ENCODE peak calls at places on chromosomes 11 and 22, in five cellular contexts. G, O, T, M and D are unnamed samples.

GRCh38 chr22:32444068-32444467 is 20.2 kb downstream of the BPIFC start:
- DNase-seq in G (no peak), O (peak), M (peak), T (peak), D (no peak)

GRCh38 chr22:41499624-41500280 is 30.8 kb downstream of the ACO2 start:
- DNase-seq in M (no peak), O (no peak), T (no peak), G (no peak), D (no peak)

GRCh38 chr22:37075822-37076433 is 24.4 kb downstream of the KCTD17 start:
- DNase-seq in T (no peak), G (no peak), M (no peak), O (no peak), D (no peak)

GRCh38 chr11:125085301-125086081 is 22.4 kb downstream of the SLC37A2 start:
- DNase-seq in M (no peak), O (no peak), T (no peak), G (no peak), D (no peak)

GRCh38 chr11:46889689-46890475 is 28.5 kb downstream of the LRP4 start:
- DNase-seq in G (peak), M (no peak), O (peak), T (peak), D (peak)

GRCh38 chr11:6646040-6646439 is 9.6 kb downstream of the DCHS1 start:
- DNase-seq in G (peak), M (no peak), T (no peak), O (no peak), D (peak)

GRCh38 chr11:119316017-119316728 is 757 bp downstream of the MCAM start:
- DNase-seq in M (peak), G (peak), T (no peak), O (no peak), D (no peak)

GRCh38 chr11:42524534-42525227 is 787.1 kb upstream of the API5 start:
- DNase-seq in M (peak), T (peak), G (no peak), O (peak), D (peak)

GRCh38 chr22:46262449-46263207 is 515 bp downstream of the PKDREJ start:
- DNase-seq in T (peak), G (peak), O (peak), M (peak), D (peak)

GRCh38 chr11:86861810-86862209 is 61.5 kb downstream of the PRSS23 start:
- DNase-seq in O (no peak), T (no peak), M (no peak), G (peak), D (no peak)
- TF ChIP-seq CTCF in O (no peak), T (no peak), M (no peak), G (peak), D (no peak)

GRCh38 chr22:30605449-30606110 is 1.4 kb upstream of the TCN2 start:
- DNase-seq in M (peak), T (peak), O (peak), G (peak), D (peak)

GRCh38 chr22:30604723-30605122 is 2.3 kb upstream of the TCN2 start:
- DNase-seq in T (no peak), M (no peak), G (no peak), O (no peak), D (no peak)

GRCh38 chr22:30607300-30607930 is 441 bp downstream of the TCN2 start:
- DNase-seq in M (no peak), O (no peak), G (no peak), T (no peak), D (no peak)

GRCh38 chr22:30607939-30608338 is 965 bp downstream of the TCN2 start:
- DNase-seq in T (no peak), M (no peak), O (no peak), G (peak), D (no peak)

GRCh38 chr22:30606455-30607299 is at the start of gene TCN2:
- DNase-seq in O (peak), M (peak), T (peak), G (peak), D (peak)
- TF ChIP-seq CTCF in O (no peak), M (peak), T (no peak), G (no peak), D (no peak)

GRCh38 chr11:121334973-121335711 is 42.6 kb downstream of the SC5D start:
- DNase-seq in G (no peak), O (no peak), T (no peak), M (no peak), D (peak)
- TF ChIP-seq CTCF in G (no peak), O (no peak), T (no peak), M (peak), D (peak)

GRCh38 chr22:20186183-20186870 is 35.5 kb upstream of the CCDC188 start:
- DNase-seq in T (no peak), O (peak), G (no peak), M (no peak), D (no peak)
- TF ChIP-seq CTCF in T (no peak), O (no peak), G (no peak), M (no peak), D (no peak)

GRCh38 chr11:97269527-97269926 is 879.7 kb downstream of the JRKL start:
- DNase-seq in O (no peak), G (no peak), T (no peak), M (no peak), D (no peak)
- TF ChIP-seq CTCF in O (peak), G (no peak), T (no peak), M (no peak), D (no peak)

DNA sequence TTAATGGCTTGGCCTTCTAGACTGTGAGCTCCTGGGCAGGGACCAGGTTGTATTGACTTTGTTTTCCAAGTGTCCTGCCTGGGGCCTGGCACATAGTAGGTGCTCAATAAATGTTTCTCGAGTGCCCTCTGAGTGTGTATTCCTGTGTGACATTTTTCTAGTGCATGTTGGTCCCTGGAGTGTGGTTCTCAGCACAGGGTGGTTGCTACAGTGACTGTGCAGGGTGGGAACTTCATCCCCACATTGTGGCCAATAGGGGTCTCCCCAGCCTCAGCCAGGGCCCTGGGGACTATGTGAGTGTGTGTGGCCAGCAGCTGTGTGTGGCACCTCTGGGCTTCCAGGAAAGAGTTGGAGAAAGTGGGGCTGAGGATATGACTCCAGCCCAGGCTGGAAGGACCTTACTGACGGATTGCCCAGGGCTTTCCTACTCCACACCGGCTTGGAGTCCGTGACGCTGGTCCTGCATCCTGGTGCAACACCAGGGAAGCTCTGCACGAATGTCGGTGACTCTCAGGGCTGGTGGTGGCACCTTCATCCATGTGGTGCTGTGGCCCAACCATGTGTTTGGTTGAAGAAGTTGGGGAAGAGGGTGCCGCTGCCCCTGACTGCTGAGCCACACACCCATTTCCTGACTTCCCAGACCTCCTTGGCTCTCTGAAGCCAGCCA is 9.0 kb upstream of the MARK2 start:
- DNase-seq in T (no peak), G (no peak), M (no peak), O (peak), D (no peak)
- TF ChIP-seq CTCF in T (no peak), G (no peak), M (no peak), O (no peak), D (no peak)

DNA sequence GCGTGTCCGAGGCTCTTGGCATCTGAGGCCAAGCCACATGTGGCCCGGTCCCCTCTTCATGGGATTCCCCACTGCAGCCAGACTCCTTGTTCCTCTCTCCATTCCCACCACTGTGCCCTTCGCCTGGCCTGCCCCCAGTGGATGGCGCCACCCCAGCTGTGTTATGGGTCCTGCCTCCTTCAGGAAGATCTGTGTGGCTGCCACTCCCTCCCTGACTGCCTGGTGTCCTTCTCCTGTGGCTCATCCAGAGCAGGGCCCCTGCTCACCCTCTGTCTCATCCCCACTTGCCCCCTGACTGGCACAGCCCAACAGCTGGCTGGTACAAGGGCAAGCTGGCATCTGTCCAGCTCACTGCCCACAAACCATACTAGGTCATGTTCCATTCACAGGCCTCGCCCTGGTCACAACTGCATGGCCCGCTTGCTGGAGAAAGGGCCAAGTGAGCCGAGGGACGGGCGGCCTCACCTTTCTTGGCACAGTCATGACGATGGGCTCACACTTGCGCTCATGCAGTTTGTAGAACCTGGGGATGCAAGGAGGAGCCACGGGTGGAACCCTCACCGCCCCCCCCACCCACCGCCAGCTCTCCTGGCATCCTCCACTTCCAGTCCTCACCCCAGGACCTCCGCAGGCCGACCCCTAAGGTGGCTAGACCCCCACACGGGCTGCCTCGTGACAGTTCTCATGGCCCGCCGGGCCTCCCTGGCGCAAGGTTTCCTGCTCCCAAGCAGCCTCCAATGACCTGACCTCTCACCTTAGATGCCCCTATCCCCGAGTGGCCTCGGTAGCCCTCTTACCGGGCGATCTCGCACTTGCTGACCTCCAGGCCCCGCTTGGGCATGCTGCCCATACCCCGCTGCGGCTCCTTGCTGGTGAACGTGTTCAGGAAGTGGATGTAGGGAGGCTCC is 2.1 kb upstream of the PTPRCAP start:
- DNase-seq in O (no peak), M (no peak), G (peak), T (peak), D (peak)
- TF ChIP-seq CTCF in O (no peak), M (no peak), G (peak), T (no peak), D (peak)